ENCODE peak calls at places on chromosomes 2 and 18, in nine cellular contexts. F, L, S, E, Y, G, C, Q and K are unnamed samples.

GRCh38 chr2:46615555-46616487 is 136.5 kb downstream of the TMEM247 start:
- DNase-seq in Y (no peak), Q (peak), S (no peak), C (peak), L (peak), E (no peak), G (peak), F (no peak), K (peak)

GRCh38 chr2:207311316-207312005 is 145.7 kb upstream of the KLF7 start:
- DNase-seq in E (no peak), Q (peak), Y (no peak), G (peak), S (peak), L (peak), C (peak), F (no peak), K (peak)

GRCh38 chr2:61469424-61470121 is 1.3 kb downstream of the USP34 start:
- DNase-seq in G (no peak), Q (peak), C (no peak), Y (no peak), F (no peak), E (no peak), S (no peak), L (no peak), K (peak)

GRCh38 chr2:194004590-194005206 is 1652.3 kb upstream of the SLC39A10 start:
- DNase-seq in Q (no peak), C (no peak), Y (no peak), E (no peak), L (no peak), F (no peak), S (no peak), G (no peak), K (no peak)

GRCh38 chr2:105415007-105415406 is 16.2 kb upstream of the FHL2 start:
- DNase-seq in L (no peak), G (no peak), E (no peak), C (no peak), S (no peak), Y (no peak), F (no peak), Q (no peak), K (no peak)

GRCh38 chr2:194700726-194701125 is 956.3 kb upstream of the SLC39A10 start:
- DNase-seq in L (no peak), E (no peak), Y (no peak), S (no peak), Q (no peak), C (no peak), G (no peak), F (no peak), K (no peak)

GRCh38 chr18:37476182-37476581 is 89.4 kb downstream of the CELF4 start:
- DNase-seq in L (peak), F (peak), Q (peak), G (peak), C (peak), E (no peak), S (peak), Y (peak), K (no peak)

GRCh38 chr2:152792973-152793372 is 74.6 kb downstream of the ARL6IP6 start:
- DNase-seq in Q (no peak), C (no peak), L (no peak), G (no peak), S (no peak), F (no peak), Y (no peak), E (no peak), K (no peak)

GRCh38 chr2:39981877-39982276 is 202.8 kb upstream of the THUMPD2 start:
- DNase-seq in Q (no peak), E (peak), C (no peak), S (peak), L (no peak), Y (no peak), F (no peak), G (no peak), K (no peak)

GRCh38 chr2:238771193-238771592 is 76.7 kb upstream of the TWIST2 start:
- DNase-seq in G (no peak), F (peak), Q (peak), C (no peak), S (no peak), E (no peak), L (no peak), Y (no peak), K (peak)

GRCh38 chr18:32974421-32975165 is 201.8 kb upstream of the KLHL14 start:
- DNase-seq in G (no peak), L (no peak), Q (no peak), S (no peak), F (no peak), Y (no peak), E (no peak), C (peak), K (no peak)

GRCh38 chr18:62525611-62526010 is 2.8 kb downstream of the ZCCHC2 start:
- DNase-seq in S (no peak), G (no peak), E (no peak), L (peak), Y (no peak), F (no peak), C (peak), Q (no peak), K (no peak)

GRCh38 chr18:49865401-49865800 is 52.1 kb upstream of the ACAA2 start:
- DNase-seq in G (peak), Y (no peak), C (no peak), F (no peak), L (no peak), S (no peak), E (no peak), Q (no peak), K (no peak)

GRCh38 chr2:241989074-241989473 is 119.5 kb downstream of the RTP5 start:
- DNase-seq in G (no peak), S (no peak), Y (no peak), E (no peak), F (no peak), L (no peak), C (no peak), Q (no peak), K (no peak)

GRCh38 chr2:139805378-139805777 is 1025.2 kb upstream of the NXPH2 start:
- DNase-seq in L (no peak), E (no peak), F (no peak), C (no peak), G (no peak), Q (no peak), Y (no peak), S (no peak), K (no peak)